ENCODE peak calls at places on chromosomes 2 and 18, in seven cellular contexts. K, M, B, C, E, D and F are unnamed samples. For H3K27me3 and H3K4me1, the result is how much of the 10 kb centered on the place peaks cover.

GRCh38 chr2:25294573-25295462 is 46.9 kb downstream of the DNMT3A start:
- DNase-seq in K (peak), M (peak), B (peak), C (peak), E (peak), D (peak), F (peak)

GRCh38 chr2:25035537-25036220 is 6.2 kb upstream of the EFR3B start:
- DNase-seq in K (no peak), M (no peak), B (no peak), C (no peak), E (peak), D (peak), F (peak)

GRCh38 chr2:130869441-130870160 is 32.9 kb downstream of the ARHGEF4 start:
- DNase-seq in K (no peak), M (no peak), B (peak), C (no peak), E (peak), D (peak), F (no peak)

GRCh38 chr2:7989823-7990222 is 692.0 kb upstream of the ID2 start:
- DNase-seq in K (no peak), M (no peak), B (no peak), C (no peak), E (no peak), D (no peak), F (no peak)

GRCh38 chr2:119109823-119110222 is 48.7 kb downstream of the C1QL2 start:
- DNase-seq in K (no peak), M (no peak), B (no peak), C (peak), E (no peak), D (no peak), F (no peak)

GRCh38 chr18:55353806-55354205 is 234.2 kb downstream of the TCF4 start:
- DNase-seq in K (no peak), M (no peak), B (peak), C (no peak), E (no peak), D (no peak), F (no peak)

GRCh38 chr2:20992201-20992711 is 51.6 kb downstream of the APOB start:
- DNase-seq in K (no peak), M (no peak), B (peak), C (no peak), E (peak), D (peak), F (no peak)

GRCh38 chr2:29074401-29074800 is at the start of gene PCARE:
- DNase-seq in K (no peak), M (no peak), B (no peak), C (no peak), E (no peak), D (no peak), F (no peak)

GRCh38 chr2:111068435-111069058 is 52.2 kb upstream of the BCL2L11 start:
- DNase-seq in K (no peak), M (no peak), B (no peak), C (peak), E (peak), D (no peak), F (no peak)

GRCh38 chr18:75121266-75121665 is 87.7 kb downstream of the PTGR3 start:
- DNase-seq in K (no peak), M (no peak), B (no peak), C (no peak), E (no peak), D (no peak), F (no peak)

GRCh38 chr2:48674933-48675332 is 57.3 kb downstream of the GTF2A1L start:
- DNase-seq in K (no peak), M (no peak), B (no peak), C (no peak), E (no peak), D (no peak), F (no peak)

DNA sequence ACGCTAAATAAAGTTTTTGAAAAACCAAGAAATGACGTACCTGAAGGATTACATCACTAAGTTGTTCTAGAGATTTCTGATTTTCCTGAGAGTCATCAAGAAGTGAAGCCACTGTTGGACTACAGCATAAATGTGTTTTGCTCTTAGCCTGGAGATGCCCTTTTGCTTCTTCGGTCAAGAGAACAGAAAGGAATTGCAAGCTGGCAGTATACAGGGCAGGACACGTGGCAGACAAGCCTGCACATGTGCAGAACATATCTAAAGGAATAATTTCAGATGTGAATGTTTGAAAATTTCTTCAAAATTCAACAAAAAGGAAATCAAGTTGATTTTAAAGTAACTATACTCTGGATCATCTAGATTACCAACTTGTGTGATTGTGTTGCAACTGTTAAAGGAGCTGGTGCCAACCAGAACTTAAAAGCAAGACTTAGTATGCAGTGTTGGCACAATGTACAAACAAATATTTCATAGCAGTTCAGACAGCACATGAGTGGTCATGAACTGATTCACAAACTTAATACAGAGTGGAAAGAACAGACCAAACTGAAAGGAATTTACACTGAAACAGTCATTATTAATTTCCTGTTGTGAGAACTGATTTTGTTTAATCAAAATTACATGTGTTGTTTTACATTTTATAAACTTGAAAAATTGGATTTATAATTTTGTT is 100.4 kb upstream of the CD226 start:
- DNase-seq in K (no peak), M (no peak), B (peak), C (no peak), E (no peak), D (no peak), F (no peak)
- H3K4me3 ChIP-seq in K (no peak), M (no peak), B (no peak), C (no peak), E (no peak), D (no peak), F (no peak)

GRCh38 chr2:238566001-238566645 is 139.4 kb downstream of the ASB1 start:
- DNase-seq in K (no peak), M (no peak), B (no peak), C (no peak), E (no peak), D (no peak), F (no peak)

GRCh38 chr2:238565031-238565430 is 138.3 kb downstream of the ASB1 start:
- DNase-seq in K (no peak), M (no peak), B (no peak), C (no peak), E (no peak), D (no peak), F (no peak)

GRCh38 chr2:238567067-238567855 is 140.5 kb downstream of the ASB1 start:
- DNase-seq in K (no peak), M (no peak), B (no peak), C (peak), E (peak), D (no peak), F (peak)

GRCh38 chr2:238562446-238562845 is 135.7 kb downstream of the ASB1 start:
- DNase-seq in K (no peak), M (no peak), B (no peak), C (no peak), E (no peak), D (peak), F (no peak)

DNA sequence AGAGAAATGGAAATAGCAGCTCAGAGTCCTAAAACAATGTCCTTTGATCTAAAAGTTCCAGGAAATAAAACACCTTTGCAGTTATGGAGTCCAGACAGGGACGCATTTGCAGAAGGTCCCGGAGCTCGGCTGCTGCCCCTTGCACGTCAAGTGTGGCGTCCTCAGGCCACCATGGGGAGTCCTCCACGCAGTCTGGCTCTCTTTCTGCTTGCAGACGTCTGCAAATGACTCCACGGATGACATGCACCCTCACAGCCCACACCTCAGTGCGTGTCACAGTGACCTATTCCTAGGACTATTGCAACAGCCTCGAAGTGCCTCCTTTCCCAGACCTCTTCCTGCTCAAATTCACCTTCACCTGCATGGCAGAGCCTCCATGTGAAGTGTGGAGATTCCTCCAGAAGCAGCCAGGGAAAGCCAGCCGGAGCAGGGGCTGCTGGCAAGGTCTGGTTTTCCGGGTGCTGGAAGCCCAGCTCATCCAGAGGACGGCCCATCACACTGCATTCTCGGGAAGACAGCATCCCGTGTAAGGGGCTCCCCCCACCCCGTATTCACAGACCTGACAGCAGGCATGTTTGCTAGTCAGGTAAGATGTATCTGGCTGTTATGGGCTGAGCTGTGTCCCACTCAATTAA is 137.7 kb downstream of the ASB1 start:
- DNase-seq in K (no peak), M (no peak), B (no peak), C (no peak), E (no peak), D (peak), F (no peak)
- H3K27me3 ChIP-seq in K (under half), M (under half), B (under half), C (under half), E (under half), D (under half), F (under half)

DNA sequence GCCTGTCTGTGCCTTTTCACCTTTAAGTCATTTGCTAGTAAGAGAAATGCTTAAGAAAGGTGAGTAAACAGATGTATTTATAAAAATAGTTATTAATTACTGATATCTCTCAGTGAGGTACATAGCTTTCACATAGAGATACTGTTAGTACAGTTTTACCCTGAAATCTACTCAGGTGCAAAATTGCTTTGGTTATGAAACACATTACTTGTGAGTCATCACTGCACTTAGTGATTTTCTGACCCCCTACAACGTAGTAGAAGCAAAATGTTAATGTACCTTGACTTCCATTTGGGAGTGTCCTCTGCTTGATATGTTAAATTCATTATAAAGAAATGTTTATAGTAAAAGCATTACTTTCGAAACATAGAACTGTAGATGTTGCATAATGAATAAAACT is 6.5 kb downstream of the GLS start:
- DNase-seq in K (no peak), M (no peak), B (peak), C (no peak), E (no peak), D (no peak), F (no peak)
- H3K4me1 ChIP-seq in K (half or more), M (under half), B (under half), C (under half), E (half or more), D (under half), F (half or more)

DNA sequence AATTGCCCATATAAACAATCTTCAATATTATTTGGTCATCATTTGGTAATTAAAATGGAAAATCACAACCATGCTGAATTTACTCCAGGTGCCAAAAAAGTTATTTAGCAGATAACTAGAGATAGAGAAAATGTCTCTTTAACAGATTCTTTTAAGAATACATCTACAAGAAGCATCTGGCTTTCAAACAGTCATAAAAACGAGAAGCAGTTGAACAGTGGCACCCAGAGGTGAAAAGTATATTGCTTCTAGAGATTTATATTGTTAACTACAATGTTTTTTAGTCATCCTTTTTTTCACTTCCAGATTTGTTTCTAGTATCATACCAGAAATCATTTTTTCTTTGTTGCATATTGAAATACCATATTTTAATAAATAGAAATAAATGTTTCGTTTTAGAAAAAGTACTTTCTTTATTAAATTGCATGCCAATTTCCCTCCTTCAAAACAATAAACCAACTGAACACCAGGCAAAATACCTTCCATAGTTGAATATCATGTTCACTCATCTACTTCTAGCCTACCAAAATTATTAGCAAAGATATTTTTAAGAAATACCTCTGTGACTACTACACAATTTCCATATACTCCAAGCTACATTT is 65.4 kb upstream of the HNRNPA3 start:
- DNase-seq in K (no peak), M (no peak), B (peak), C (no peak), E (no peak), D (no peak), F (no peak)
- H3K4me3 ChIP-seq in K (no peak), M (no peak), B (no peak), C (no peak), E (no peak), D (no peak), F (no peak)

GRCh38 chr2:140154271-140154670 is 1374.1 kb upstream of the NXPH2 start:
- DNase-seq in K (no peak), M (no peak), B (no peak), C (no peak), E (no peak), D (no peak), F (no peak)

GRCh38 chr2:140157816-140158215 is 1377.6 kb upstream of the NXPH2 start:
- DNase-seq in K (no peak), M (no peak), B (no peak), C (no peak), E (no peak), D (no peak), F (no peak)

GRCh38 chr2:140158259-140158658 is 1378.1 kb upstream of the NXPH2 start:
- DNase-seq in K (no peak), M (no peak), B (no peak), C (no peak), E (no peak), D (no peak), F (no peak)

GRCh38 chr2:140154711-140155110 is 1374.5 kb upstream of the NXPH2 start:
- DNase-seq in K (no peak), M (no peak), B (peak), C (no peak), E (no peak), D (no peak), F (no peak)
- H3K27me3 ChIP-seq in K (under half), M (under half), B (under half), C (under half), E (under half), D (under half), F (under half)

GRCh38 chr18:48666613-48667012 is 127.8 kb downstream of the CTIF start:
- DNase-seq in K (no peak), M (no peak), B (no peak), C (no peak), E (no peak), D (no peak), F (no peak)

GRCh38 chr18:48663931-48664847 is 125.4 kb downstream of the CTIF start:
- DNase-seq in K (peak), M (peak), B (peak), C (peak), E (peak), D (peak), F (peak)

GRCh38 chr18:48667276-48668254 is 128.7 kb downstream of the CTIF start:
- DNase-seq in K (no peak), M (no peak), B (peak), C (no peak), E (no peak), D (no peak), F (no peak)

GRCh38 chr18:48663096-48663930 is 124.5 kb downstream of the CTIF start:
- DNase-seq in K (no peak), M (no peak), B (no peak), C (no peak), E (no peak), D (no peak), F (no peak)

GRCh38 chr18:48665654-48666053 is 126.8 kb downstream of the CTIF start:
- DNase-seq in K (no peak), M (no peak), B (no peak), C (no peak), E (no peak), D (no peak), F (no peak)
- H3K4me1 ChIP-seq in K (under half), M (under half), B (under half), C (under half), E (under half), D (under half), F (under half)

DNA sequence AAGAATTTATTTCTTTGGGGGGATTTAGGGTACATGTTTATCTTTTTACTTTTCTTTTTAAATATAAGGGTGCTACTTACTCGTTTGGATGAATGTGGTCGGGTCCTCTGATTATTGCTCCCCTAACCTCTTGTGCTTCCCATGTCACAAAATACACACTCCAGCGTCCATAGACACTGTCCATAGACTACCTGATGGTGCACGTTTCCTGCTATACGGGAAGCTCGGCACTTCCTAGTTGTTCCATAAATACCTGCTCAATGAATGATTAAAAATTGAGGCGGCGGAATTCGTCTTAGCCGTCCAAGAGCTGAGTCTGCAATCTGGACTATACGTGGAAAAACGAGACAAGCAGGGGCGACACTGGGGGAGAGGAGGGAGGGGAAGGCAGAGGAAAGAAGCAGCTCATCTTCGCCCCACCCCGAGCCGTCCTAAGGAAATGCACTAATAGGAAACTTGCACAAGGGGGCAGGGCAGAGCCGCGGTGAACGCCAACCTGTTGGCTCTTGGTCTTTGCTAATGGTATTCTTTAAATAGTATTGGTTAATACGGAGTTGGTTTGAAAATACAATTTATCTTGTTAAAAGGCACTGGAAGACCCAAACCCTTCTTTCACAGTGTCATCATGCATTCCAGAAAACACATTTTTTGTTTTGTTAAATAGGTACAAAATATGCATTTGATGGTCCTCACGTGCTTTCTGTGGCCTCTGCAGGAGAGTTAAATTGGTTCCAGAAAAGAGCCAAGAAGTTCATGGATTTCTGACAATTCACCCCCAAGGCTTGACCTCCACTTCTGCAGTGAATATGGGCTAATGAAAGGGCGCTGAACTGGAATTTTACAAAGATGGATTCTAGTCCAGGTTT is 73.0 kb upstream of the KCTD1 start:
- DNase-seq in K (peak), M (no peak), B (no peak), C (peak), E (peak), D (no peak), F (peak)
- H3K4me3 ChIP-seq in K (no peak), M (no peak), B (no peak), C (no peak), E (no peak), D (no peak), F (peak)